ENCODE peak calls at places on chromosomes 6 and 20, in ten cellular contexts. G is coronary artery, Y is GM23338, O is SJSA1, N is ACHN, A is GM13976, Q is upper lobe of right lung, S is AML-193, Z is uterus, W is heart right ventricle. U is an unnamed sample.

GRCh38 chr20:831956-832355 is 1.6 kb upstream of the FAM110A start:
- DNase-seq in G (no peak), Y (no peak), O (no peak), N (no peak), A (no peak), Q (no peak), S (no peak), Z (no peak), W (no peak), U (no peak)

GRCh38 chr20:8974009-8974708 is 94.7 kb upstream of the PLCB4 start:
- DNase-seq in G (no peak), Y (peak), O (no peak), N (no peak), A (no peak), Q (no peak), S (no peak), Z (no peak), W (no peak), U (no peak)

GRCh38 chr6:90249458-90249857 is 47.2 kb downstream of the BACH2 start:
- DNase-seq in G (no peak), Y (no peak), O (no peak), N (no peak), A (no peak), Q (no peak), S (no peak), Z (no peak), W (no peak), U (no peak)

GRCh38 chr6:34238507-34239239 is 2.0 kb downstream of the HMGA1 start:
- DNase-seq in G (no peak), Y (no peak), O (no peak), N (no peak), A (no peak), Q (no peak), S (no peak), Z (no peak), W (no peak), U (no peak)

GRCh38 chr6:46175976-46176375 is 5.2 kb upstream of the ENPP5 start:
- DNase-seq in G (no peak), Y (no peak), O (no peak), N (no peak), A (no peak), Q (no peak), S (no peak), Z (no peak), W (no peak), U (no peak)

GRCh38 chr6:152750694-152751093 is at the start of gene VIP:
- DNase-seq in G (no peak), Y (peak), O (no peak), N (peak), A (no peak), Q (no peak), S (peak), Z (no peak), W (no peak), U (no peak)

GRCh38 chr6:78530208-78530607 is 337.1 kb upstream of the IRAK1BP1 start:
- DNase-seq in G (no peak), Y (peak), O (no peak), N (no peak), A (no peak), Q (no peak), S (no peak), Z (no peak), W (no peak), U (no peak)

GRCh38 chr20:53402233-53403005 is 191.2 kb downstream of the ZNF217 start:
- DNase-seq in G (no peak), Y (no peak), O (no peak), N (no peak), A (no peak), Q (no peak), S (no peak), Z (no peak), W (no peak), U (no peak)